ENCODE peak calls at places on chromosomes 11 and 22, in seven cellular contexts. H is fibroblast of villous mesenchyme, F is endothelial cell, J is stomach, S is body of pancreas, R is GM06990, O is uterus. Z is an unnamed sample.

GRCh38 chr22:43922123-43922522 is 1.5 kb upstream of the PNPLA3 start:
- DNase-seq in H (no peak), F (no peak), O (no peak), R (no peak), J (no peak), S (no peak), Z (no peak)

GRCh38 chr11:36109850-36110606 is 166.2 kb downstream of the LDLRAD3 start:
- DNase-seq in S (no peak), J (no peak), O (no peak), H (no peak), R (peak; percentile 63), F (no peak), Z (no peak)

GRCh38 chr22:37420656-37421467 is 6.4 kb downstream of the ELFN2 start:
- DNase-seq in H (peak; percentile 21), F (no peak), O (no peak), S (peak; percentile 17), R (no peak), J (no peak), Z (no peak)

GRCh38 chr11:86582898-86583297 is 89.5 kb downstream of the ME3 start:
- DNase-seq in R (no peak), S (no peak), H (peak; percentile 65), O (no peak), F (no peak), J (no peak), Z (no peak)

GRCh38 chr11:72637198-72637597 is 37.0 kb downstream of the PDE2A start:
- DNase-seq in F (no peak), J (no peak), H (no peak), O (no peak), S (no peak), R (no peak), Z (no peak)

GRCh38 chr11:65796726-65797601 is 10.1 kb downstream of the OVOL1 start:
- DNase-seq in R (no peak), S (no peak), O (no peak), J (no peak), H (peak; percentile 29), F (no peak), Z (no peak)

GRCh38 chr22:38882480-38882879 is 10.5 kb upstream of the CBX6 start:
- DNase-seq in H (no peak), S (peak; percentile 59), F (no peak), J (no peak), R (no peak), O (peak; percentile 53), Z (no peak)

GRCh38 chr11:96943970-96944369 is 554.2 kb downstream of the JRKL start:
- DNase-seq in S (no peak), H (no peak), R (no peak), O (no peak), F (no peak), J (no peak), Z (no peak)

GRCh38 chr22:39097098-39098020 is at the start of gene APOBEC3H:
- DNase-seq in H (peak; percentile 21), F (no peak), J (no peak), S (peak; percentile 33), R (peak; percentile 67), O (no peak), Z (no peak)

GRCh38 chr11:47179655-47179991 is 2.9 kb upstream of the ARFGAP2 start:
- DNase-seq in J (peak; percentile 40), R (no peak), S (no peak), O (no peak), H (peak; percentile 42), F (peak; percentile 67), Z (no peak)

GRCh38 chr22:23140385-23140784 is 1.4 kb downstream of the RSPH14 start:
- DNase-seq in R (no peak), J (no peak), F (no peak), O (no peak), S (no peak), H (no peak), Z (no peak)

GRCh38 chr22:40525250-40525884 is 111.2 kb downstream of the MRTFA start:
- DNase-seq in O (no peak), R (no peak), F (peak; percentile 56), H (peak; percentile 67), J (peak; percentile 48), S (peak; percentile 54), Z (peak; percentile 88)

GRCh38 chr11:43573233-43573632 is 107.3 kb upstream of the HSD17B12 start:
- DNase-seq in S (no peak), H (no peak), R (no peak), J (no peak), O (no peak), F (peak; percentile 58), Z (no peak)

GRCh38 chr22:21967693-21968271 is 14.8 kb downstream of the TOP3B start:
- DNase-seq in H (no peak), S (no peak), O (no peak), J (no peak), F (no peak), R (no peak), Z (no peak)

GRCh38 chr22:20141186-20142077 is 9.4 kb downstream of the CCDC188 start:
- DNase-seq in J (no peak), S (no peak), F (no peak), H (peak; percentile 17), O (no peak), R (no peak), Z (no peak)

GRCh38 chr22:40040927-40041326 is 46.2 kb downstream of the FAM83F start:
- DNase-seq in R (no peak), O (peak; percentile 26), S (peak; percentile 49), H (no peak), J (no peak), F (no peak), Z (no peak)

GRCh38 chr11:86594746-86595145 is 77.7 kb downstream of the ME3 start:
- DNase-seq in R (no peak), J (no peak), S (no peak), F (no peak), O (no peak), H (no peak), Z (no peak)

GRCh38 chr11:125092669-125093068 is 18.8 kb downstream of the TMEM218 start:
- DNase-seq in F (no peak), H (no peak), O (no peak), R (no peak), J (no peak), S (no peak), Z (peak; percentile 60)

GRCh38 chr11:35367491-35367890 is 51.9 kb downstream of the SLC1A2 start:
- DNase-seq in F (no peak), S (no peak), J (no peak), R (no peak), H (peak; percentile 75), O (no peak), Z (no peak)

GRCh38 chr11:1755344-1756023 is 5.1 kb upstream of the IFITM10 start:
- DNase-seq in F (no peak), O (no peak), R (no peak), J (no peak), S (no peak), H (no peak), Z (no peak)

GRCh38 chr11:75706260-75706729 is 11.3 kb upstream of the MOGAT2 start:
- DNase-seq in H (peak; percentile 72), J (peak; percentile 77), O (peak; percentile 61), R (peak; percentile 60), S (peak; percentile 63), F (peak; percentile 62), Z (no peak)

GRCh38 chr11:88104408-88104807 is 70.8 kb downstream of the RAB38 start:
- DNase-seq in H (no peak), S (peak; percentile 9), F (no peak), J (no peak), O (no peak), R (no peak), Z (no peak)
- TF ChIP-seq CTCF in H (no peak), S (no peak), F (no peak), J (no peak), O (no peak), R (no peak), Z (no peak)

DNA sequence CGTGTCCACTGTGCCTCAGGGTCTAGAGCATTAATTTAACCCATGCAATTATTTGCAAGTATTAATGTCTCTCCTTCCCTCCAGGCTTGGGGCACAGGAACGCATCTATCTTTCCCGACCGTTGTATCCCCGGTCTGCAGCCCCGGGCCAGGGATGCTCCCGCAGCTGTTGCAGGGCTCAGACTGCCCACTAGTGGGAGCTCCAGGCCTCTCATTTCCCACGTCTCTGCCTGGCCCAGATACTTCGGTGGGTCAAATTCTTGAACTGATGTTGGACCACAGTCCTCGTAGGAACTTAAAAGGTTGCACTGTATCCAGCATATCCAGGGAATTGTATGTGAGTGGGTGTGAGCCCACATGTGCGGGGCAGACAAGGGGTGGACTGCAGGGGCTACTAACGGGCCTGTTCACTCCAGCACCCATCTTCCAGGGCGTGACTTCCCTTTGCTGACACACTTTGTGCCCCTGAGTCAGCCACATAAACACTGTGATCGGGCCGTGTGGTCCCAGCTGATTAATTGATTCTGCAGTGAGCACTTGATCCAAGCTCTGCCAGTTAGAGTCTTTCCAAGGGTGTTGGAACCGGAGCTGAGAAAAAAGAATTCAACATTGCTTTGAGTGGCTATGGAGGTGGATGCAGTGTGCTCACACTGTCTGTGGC is 451.3 kb downstream of the TBC1D22A start:
- DNase-seq in J (peak; percentile 28), R (no peak), S (no peak), F (no peak), H (peak; percentile 1), O (no peak), Z (peak; percentile 78)
- TF ChIP-seq CTCF in J (peak; percentile 30), R (peak; percentile 97), S (no peak), F (peak; percentile 29), H (peak; percentile 67), O (no peak), Z (peak; percentile 45)

GRCh38 chr11:67254768-67255167 is 11.5 kb upstream of the GRK2 start:
- DNase-seq in H (no peak), S (no peak), F (no peak), R (no peak), O (no peak), J (no peak), Z (no peak)

GRCh38 chr11:67250059-67251043 is 15.9 kb upstream of the GRK2 start:
- DNase-seq in R (no peak), F (no peak), J (no peak), O (no peak), H (no peak), S (no peak), Z (peak; percentile 82)

GRCh38 chr11:67253872-67254624 is 12.2 kb upstream of the GRK2 start:
- DNase-seq in S (no peak), H (no peak), O (no peak), F (no peak), J (no peak), R (no peak), Z (no peak)

GRCh38 chr11:67251841-67252240 is 14.4 kb upstream of the GRK2 start:
- DNase-seq in J (no peak), R (no peak), H (no peak), F (no peak), O (no peak), S (no peak), Z (no peak)

GRCh38 chr11:67252831-67253239 is 13.4 kb upstream of the GRK2 start:
- DNase-seq in F (no peak), R (no peak), O (no peak), S (peak; percentile 68), J (no peak), H (peak; percentile 31), Z (no peak)
- TF ChIP-seq CTCF in F (peak; percentile 23), R (peak; percentile 29), O (no peak), S (no peak), J (no peak), H (peak; percentile 43), Z (peak; percentile 47)

DNA sequence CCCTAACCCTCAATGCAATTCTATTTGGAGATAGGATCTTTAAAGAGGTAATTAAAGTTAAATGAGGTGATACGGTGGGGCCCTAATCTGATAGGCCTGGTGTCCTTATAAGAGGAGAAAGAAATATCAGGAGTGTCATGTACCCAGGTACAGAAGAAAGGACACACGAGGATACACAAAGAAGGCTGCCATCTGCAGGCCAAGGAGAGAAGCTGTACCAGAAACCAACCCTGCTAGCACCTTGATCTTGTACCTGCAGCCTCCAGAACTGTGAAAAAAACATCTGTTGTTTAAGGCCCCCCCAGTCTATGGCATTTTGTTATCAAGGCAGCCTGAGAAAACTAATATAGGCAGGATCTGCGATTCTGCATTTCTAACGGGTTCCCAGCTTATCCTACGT is 44.2 kb downstream of the FBXO7 start:
- DNase-seq in O (no peak), J (no peak), F (no peak), S (no peak), R (no peak), H (no peak), Z (no peak)
- TF ChIP-seq CTCF in O (no peak), J (no peak), F (no peak), S (no peak), R (peak; percentile 58), H (peak; percentile 24), Z (no peak)

Z was measured in osteocyte.